ENCODE peak calls at places on chromosome 19, in seven cellular contexts. One of them, this sample, is unnamed.

GRCh38 chr19:10503002-10503789 is at the start of gene KEAP1:
- DNase-seq in tibial nerve: no peak
- DNase-seq in breast epithelium: peak; percentile 38
- DNase-seq in brain microvascular endothelial cell: no peak
- DNase-seq in transverse colon: peak; percentile 67
- DNase-seq in PC-3: peak; percentile 35
- DNase-seq in colonic mucosa: peak; percentile 68
- DNase-seq in this sample: no peak

GRCh38 chr19:10230155-10230903 is 802 bp downstream of the S1PR2 start:
- DNase-seq in transverse colon: peak; percentile 51
- DNase-seq in colonic mucosa: peak; percentile 67
- DNase-seq in tibial nerve: peak; percentile 41
- DNase-seq in breast epithelium: peak; percentile 57
- DNase-seq in PC-3: no peak
- DNase-seq in brain microvascular endothelial cell: no peak
- DNase-seq in this sample: no peak

GRCh38 chr19:56725829-56726424 is 54.4 kb upstream of the ZNF835 start:
- DNase-seq in brain microvascular endothelial cell: no peak
- DNase-seq in transverse colon: no peak
- DNase-seq in tibial nerve: no peak
- DNase-seq in PC-3: peak; percentile 44
- DNase-seq in colonic mucosa: no peak
- DNase-seq in breast epithelium: no peak
- DNase-seq in this sample: no peak

GRCh38 chr19:15550847-15551182 is 42.5 kb downstream of the CYP4F22 start:
- DNase-seq in brain microvascular endothelial cell: no peak
- DNase-seq in PC-3: no peak
- DNase-seq in transverse colon: no peak
- DNase-seq in colonic mucosa: no peak
- DNase-seq in breast epithelium: no peak
- DNase-seq in tibial nerve: no peak
- DNase-seq in this sample: no peak

GRCh38 chr19:40560092-40560507 is 16.6 kb upstream of the SHKBP1 start:
- DNase-seq in brain microvascular endothelial cell: no peak
- DNase-seq in colonic mucosa: no peak
- DNase-seq in transverse colon: no peak
- DNase-seq in tibial nerve: no peak
- DNase-seq in PC-3: no peak
- DNase-seq in breast epithelium: no peak
- DNase-seq in this sample: no peak

GRCh38 chr19:4507804-4508203 is 10.5 kb downstream of the PLIN4 start:
- DNase-seq in transverse colon: no peak
- DNase-seq in PC-3: no peak
- DNase-seq in tibial nerve: no peak
- DNase-seq in breast epithelium: no peak
- DNase-seq in brain microvascular endothelial cell: no peak
- DNase-seq in colonic mucosa: no peak
- DNase-seq in this sample: no peak

GRCh38 chr19:18385675-18386542 is at the start of gene GDF15:
- DNase-seq in tibial nerve: peak; percentile 70
- DNase-seq in colonic mucosa: peak; percentile 98
- DNase-seq in transverse colon: peak; percentile 96
- DNase-seq in breast epithelium: no peak
- DNase-seq in PC-3: peak; percentile 50
- DNase-seq in brain microvascular endothelial cell: peak; percentile 91
- DNase-seq in this sample: peak; percentile 41

GRCh38 chr19:27793128-27793643 is 1419.8 kb downstream of the UQCRFS1 start:
- DNase-seq in PC-3: peak; percentile 89
- DNase-seq in tibial nerve: peak; percentile 63
- DNase-seq in breast epithelium: peak; percentile 87
- DNase-seq in colonic mucosa: peak; percentile 88
- DNase-seq in transverse colon: peak; percentile 88
- DNase-seq in brain microvascular endothelial cell: peak; percentile 68
- DNase-seq in this sample: peak; percentile 81

GRCh38 chr19:3138268-3138667 is 2.4 kb downstream of the GNA15 start:
- DNase-seq in transverse colon: no peak
- DNase-seq in tibial nerve: no peak
- DNase-seq in colonic mucosa: no peak
- DNase-seq in breast epithelium: no peak
- DNase-seq in brain microvascular endothelial cell: no peak
- DNase-seq in PC-3: no peak
- DNase-seq in this sample: no peak

GRCh38 chr19:3656073-3656746 is 29.6 kb upstream of the CACTIN start:
- DNase-seq in brain microvascular endothelial cell: no peak
- DNase-seq in colonic mucosa: no peak
- DNase-seq in breast epithelium: no peak
- DNase-seq in tibial nerve: no peak
- DNase-seq in PC-3: peak; percentile 2
- DNase-seq in transverse colon: no peak
- DNase-seq in this sample: no peak

GRCh38 chr19:1611353-1611752 is 6.1 kb upstream of the UQCR11 start:
- DNase-seq in colonic mucosa: no peak
- DNase-seq in PC-3: no peak
- DNase-seq in breast epithelium: no peak
- DNase-seq in transverse colon: no peak
- DNase-seq in tibial nerve: no peak
- DNase-seq in brain microvascular endothelial cell: no peak
- DNase-seq in this sample: no peak

GRCh38 chr19:17206736-17207581 is 8.2 kb upstream of the USE1 start:
- DNase-seq in brain microvascular endothelial cell: no peak
- DNase-seq in breast epithelium: no peak
- DNase-seq in PC-3: no peak
- DNase-seq in colonic mucosa: no peak
- DNase-seq in transverse colon: no peak
- DNase-seq in tibial nerve: no peak
- DNase-seq in this sample: no peak

GRCh38 chr19:32718286-32718685 is 1.3 kb upstream of the TDRD12 start:
- DNase-seq in colonic mucosa: no peak
- DNase-seq in tibial nerve: no peak
- DNase-seq in breast epithelium: no peak
- DNase-seq in PC-3: no peak
- DNase-seq in brain microvascular endothelial cell: no peak
- DNase-seq in transverse colon: no peak
- DNase-seq in this sample: peak; percentile 39

GRCh38 chr19:19213822-19214558 is 2.2 kb downstream of the NCAN start:
- DNase-seq in PC-3: no peak
- DNase-seq in transverse colon: no peak
- DNase-seq in tibial nerve: no peak
- DNase-seq in breast epithelium: no peak
- DNase-seq in brain microvascular endothelial cell: no peak
- DNase-seq in colonic mucosa: no peak
- DNase-seq in this sample: no peak

GRCh38 chr19:28656644-28657043 is 556.3 kb downstream of the UQCRFS1 start:
- DNase-seq in brain microvascular endothelial cell: no peak
- DNase-seq in transverse colon: no peak
- DNase-seq in PC-3: no peak
- DNase-seq in breast epithelium: no peak
- DNase-seq in tibial nerve: no peak
- DNase-seq in colonic mucosa: no peak
- DNase-seq in this sample: no peak

GRCh38 chr19:43674630-43674982 is 4.6 kb upstream of the PLAUR start:
- DNase-seq in PC-3: no peak
- DNase-seq in brain microvascular endothelial cell: no peak
- DNase-seq in tibial nerve: no peak
- DNase-seq in breast epithelium: no peak
- DNase-seq in transverse colon: no peak
- DNase-seq in colonic mucosa: no peak
- DNase-seq in this sample: peak; percentile 69

GRCh38 chr19:40689339-40690049 is 957 bp downstream of the NUMBL start:
- DNase-seq in breast epithelium: no peak
- DNase-seq in colonic mucosa: peak; percentile 29
- DNase-seq in transverse colon: no peak
- DNase-seq in tibial nerve: no peak
- DNase-seq in PC-3: peak; percentile 7
- DNase-seq in brain microvascular endothelial cell: peak; percentile 20
- DNase-seq in this sample: peak; percentile 7

GRCh38 chr19:51708811-51709210 is 15.0 kb downstream of the HAS1 start:
- DNase-seq in PC-3: no peak
- DNase-seq in breast epithelium: no peak
- DNase-seq in colonic mucosa: no peak
- DNase-seq in brain microvascular endothelial cell: no peak
- DNase-seq in tibial nerve: no peak
- DNase-seq in transverse colon: no peak
- DNase-seq in this sample: no peak

GRCh38 chr19:55402509-55402908 is 5.1 kb downstream of the UBE2S start:
- DNase-seq in brain microvascular endothelial cell: no peak
- DNase-seq in tibial nerve: no peak
- DNase-seq in transverse colon: no peak
- DNase-seq in PC-3: no peak
- DNase-seq in breast epithelium: no peak
- DNase-seq in colonic mucosa: no peak
- DNase-seq in this sample: no peak
- H3K36me3 ChIP-seq in brain microvascular endothelial cell: peaks cover 37% of the 10 kb centered on the region
- H3K36me3 ChIP-seq in tibial nerve: no peaks in the 10 kb centered on the region
- H3K36me3 ChIP-seq in transverse colon: no peaks in the 10 kb centered on the region
- H3K36me3 ChIP-seq in PC-3: peaks cover 57% of the 10 kb centered on the region
- H3K36me3 ChIP-seq in breast epithelium: no peaks in the 10 kb centered on the region
- H3K36me3 ChIP-seq in colonic mucosa: peaks cover 16% of the 10 kb centered on the region
- H3K36me3 ChIP-seq in this sample: peaks cover 20% of the 10 kb centered on the region

GRCh38 chr19:36113895-36114762 is 546 bp downstream of the POLR2I start:
- DNase-seq in brain microvascular endothelial cell: peak; percentile 15
- DNase-seq in PC-3: peak; percentile 25
- DNase-seq in breast epithelium: peak; percentile 25
- DNase-seq in tibial nerve: peak; percentile 22
- DNase-seq in colonic mucosa: no peak
- DNase-seq in transverse colon: peak; percentile 32
- DNase-seq in this sample: peak; percentile 22
- TF ChIP-seq CTCF in brain microvascular endothelial cell: peak; percentile 33
- TF ChIP-seq CTCF in PC-3: peak; percentile 30
- TF ChIP-seq CTCF in breast epithelium: no peak
- TF ChIP-seq CTCF in tibial nerve: no peak
- TF ChIP-seq CTCF in colonic mucosa: no peak
- TF ChIP-seq CTCF in transverse colon: no peak
- TF ChIP-seq CTCF in this sample: peak; percentile 39

GRCh38 chr19:13025819-13026477 is 30.7 kb downstream of the NFIX start:
- DNase-seq in colonic mucosa: no peak
- DNase-seq in transverse colon: no peak
- DNase-seq in breast epithelium: no peak
- DNase-seq in tibial nerve: no peak
- DNase-seq in PC-3: no peak
- DNase-seq in brain microvascular endothelial cell: no peak
- DNase-seq in this sample: no peak
- H3K4me3 ChIP-seq in colonic mucosa: peak overlapping the region; percentile 25
- H3K4me3 ChIP-seq in transverse colon: peak overlapping the region; percentile 22
- H3K4me3 ChIP-seq in breast epithelium: peak overlapping the region; percentile 75
- H3K4me3 ChIP-seq in tibial nerve: no peak overlapping the region
- H3K4me3 ChIP-seq in PC-3: peak overlapping the region; percentile 82
- H3K4me3 ChIP-seq in brain microvascular endothelial cell: no peak overlapping the region
- H3K4me3 ChIP-seq in this sample: no peak overlapping the region

GRCh38 chr19:55082023-55082851 is 6.6 kb downstream of the EPS8L1 start:
- DNase-seq in colonic mucosa: no peak
- DNase-seq in tibial nerve: no peak
- DNase-seq in brain microvascular endothelial cell: peak; percentile 57
- DNase-seq in PC-3: peak; percentile 37
- DNase-seq in transverse colon: no peak
- DNase-seq in breast epithelium: no peak
- DNase-seq in this sample: no peak
- H3K36me3 ChIP-seq in colonic mucosa: no peaks in the 10 kb centered on the region
- H3K36me3 ChIP-seq in tibial nerve: no peaks in the 10 kb centered on the region
- H3K36me3 ChIP-seq in brain microvascular endothelial cell: no peaks in the 10 kb centered on the region
- H3K36me3 ChIP-seq in PC-3: peaks cover 9% of the 10 kb centered on the region
- H3K36me3 ChIP-seq in transverse colon: no peaks in the 10 kb centered on the region
- H3K36me3 ChIP-seq in breast epithelium: no peaks in the 10 kb centered on the region
- H3K36me3 ChIP-seq in this sample: peaks cover 8% of the 10 kb centered on the region

GRCh38 chr19:45862564-45863334 is at the start of gene SYMPK:
- DNase-seq in PC-3: peak; percentile 95
- DNase-seq in tibial nerve: peak; percentile 98
- DNase-seq in colonic mucosa: peak; percentile 98
- DNase-seq in breast epithelium: peak; percentile 99
- DNase-seq in brain microvascular endothelial cell: peak; percentile 98
- DNase-seq in transverse colon: peak; percentile 99
- DNase-seq in this sample: peak; percentile 95
- TF ChIP-seq CTCF in PC-3: no peak
- TF ChIP-seq CTCF in tibial nerve: no peak
- TF ChIP-seq CTCF in colonic mucosa: no peak
- TF ChIP-seq CTCF in breast epithelium: no peak
- TF ChIP-seq CTCF in brain microvascular endothelial cell: no peak
- TF ChIP-seq CTCF in transverse colon: no peak
- TF ChIP-seq CTCF in this sample: no peak

DNA sequence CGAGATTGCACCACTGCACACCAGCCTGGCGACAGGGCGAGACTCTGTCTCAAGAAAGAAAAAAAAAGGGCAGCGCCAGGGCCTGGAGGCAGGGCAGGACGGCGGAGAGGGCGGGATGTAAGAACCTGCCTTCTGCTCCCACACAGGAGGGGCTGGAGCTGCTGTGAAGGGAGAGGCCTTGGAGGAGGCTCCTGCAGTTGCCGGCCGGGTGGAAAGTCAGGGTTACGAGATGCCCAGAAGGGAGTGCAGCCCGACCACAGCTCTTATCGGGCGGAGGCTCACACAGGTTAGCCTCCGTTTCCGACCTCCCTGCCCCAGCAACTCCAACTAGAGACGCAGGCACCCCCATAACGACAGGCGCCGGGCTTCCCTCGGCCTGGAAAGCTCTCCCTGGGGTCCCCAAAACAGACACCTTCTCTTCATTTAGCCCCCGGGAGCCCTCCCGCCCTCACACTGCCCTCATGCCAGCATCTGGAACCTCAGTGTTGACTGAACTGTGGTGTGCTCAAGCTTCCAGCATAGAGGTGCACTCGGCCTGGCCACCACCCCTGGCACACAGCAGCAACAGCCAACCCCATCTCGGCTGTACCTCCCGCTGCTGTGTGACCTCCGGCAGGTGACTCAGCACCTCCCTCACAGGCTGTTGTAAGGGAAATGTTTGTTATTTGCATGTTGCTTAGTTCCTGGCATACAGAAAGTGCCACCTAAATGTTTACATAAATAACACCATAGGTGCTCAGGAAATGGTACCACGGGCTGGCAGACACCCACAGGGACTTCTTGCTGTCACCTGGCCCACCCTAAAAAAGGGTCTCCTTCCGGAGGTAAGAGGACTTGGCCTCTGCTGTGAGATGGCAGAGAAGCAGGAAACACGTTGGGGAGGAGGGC is 1.3 kb downstream of the PLPP2 start:
- DNase-seq in PC-3: no peak
- DNase-seq in tibial nerve: no peak
- DNase-seq in breast epithelium: peak; percentile 86
- DNase-seq in transverse colon: peak; percentile 84
- DNase-seq in brain microvascular endothelial cell: peak; percentile 33
- DNase-seq in colonic mucosa: peak; percentile 74
- DNase-seq in this sample: peak; percentile 92
- H3K4me3 ChIP-seq in PC-3: no peak overlapping the region
- H3K4me3 ChIP-seq in tibial nerve: no peak overlapping the region
- H3K4me3 ChIP-seq in breast epithelium: peak overlapping the region; percentile 86
- H3K4me3 ChIP-seq in transverse colon: peak overlapping the region; percentile 66
- H3K4me3 ChIP-seq in brain microvascular endothelial cell: peak overlapping the region; percentile 54
- H3K4me3 ChIP-seq in colonic mucosa: peak overlapping the region; percentile 44
- H3K4me3 ChIP-seq in this sample: peak overlapping the region; percentile 66